ENCODE peak calls at places on chromosomes 11 and 22, in five cellular contexts. G is mesendoderm; E is activated naive CD8-positive, alpha-beta T cell treated with anti-CD3 and anti-CD28 coated beads for 36 hours; J is stimulated activated naive B cell treated with anti-CD40 and anti-IgM and Interleukin-4, amounts not matched to agents 10 μg/mL and 1 μg/mL and 100 μg/mL, for 72 hours; M is HFF-Myc. U is an unnamed sample.

GRCh38 chr11:133441964-133442660 is 90.2 kb downstream of the OPCML start:
- DNase-seq in G (peak; percentile 7), M (no peak), E (no peak), J (no peak), U (no peak)

GRCh38 chr11:130166457-130166784 is 6.8 kb downstream of the ST14 start:
- DNase-seq in M (peak; percentile 74), G (no peak), E (no peak), J (peak; percentile 77), U (no peak)

GRCh38 chr11:135027461-135027860 is 615.4 kb upstream of the B3GAT1 start:
- DNase-seq in G (peak; percentile 82), J (no peak), E (peak; percentile 6), M (no peak), U (no peak)

GRCh38 chr11:8016396-8016949 is 29.3 kb downstream of the EIF3F start:
- DNase-seq in G (peak; percentile 77), E (no peak), M (no peak), J (no peak), U (no peak)

GRCh38 chr11:19026862-19027261 is 33.7 kb downstream of the MRGPRX2 start:
- DNase-seq in G (no peak), E (no peak), J (no peak), M (no peak), U (no peak)

GRCh38 chr11:85540181-85540580 is 87.0 kb downstream of the DLG2 start:
- DNase-seq in E (no peak), G (peak; percentile 56), M (no peak), J (no peak), U (no peak)

GRCh38 chr22:19056951-19057401 is 65.2 kb downstream of the DGCR2 start:
- DNase-seq in E (no peak), M (no peak), J (no peak), G (no peak), U (no peak)

GRCh38 chr11:105466582-105467228 is 143.2 kb upstream of the GRIA4 start:
- DNase-seq in M (peak; percentile 12), G (no peak), E (no peak), J (no peak), U (no peak)

GRCh38 chr11:859394-860131 is 16.9 kb downstream of the TSPAN4 start:
- DNase-seq in J (no peak), G (no peak), M (no peak), E (no peak), U (peak; percentile 57)

GRCh38 chr22:20029550-20030225 is 8.8 kb downstream of the TANGO2 start:
- DNase-seq in J (no peak), M (no peak), G (no peak), E (no peak), U (no peak)

U was measured in C1 segment of cervical spinal cord.